ENCODE peak calls at places on chromosomes 1 and 21, in five cellular contexts. One of them, this sample, is unnamed. For H3K27me3 and H3K4me1, the result is how much of the 10 kb centered on the place peaks cover.

GRCh38 chr21:46056450-46056903 is 41.4 kb upstream of the COL6A2 start:
- DNase-seq in neuronal stem cell: no peak
- DNase-seq in PC-9: no peak
- DNase-seq in hepatocyte: peak
- DNase-seq in aorta: peak
- DNase-seq in this sample: peak

GRCh38 chr1:227749916-227750710 is 14.9 kb downstream of the SNAP47 start:
- DNase-seq in aorta: no peak
- DNase-seq in PC-9: no peak
- DNase-seq in neuronal stem cell: no peak
- DNase-seq in hepatocyte: no peak
- DNase-seq in this sample: no peak

GRCh38 chr21:44509539-44509938 is 30.5 kb downstream of the KRTAP10-1 start:
- DNase-seq in aorta: peak
- DNase-seq in hepatocyte: no peak
- DNase-seq in neuronal stem cell: no peak
- DNase-seq in PC-9: peak
- DNase-seq in this sample: no peak

GRCh38 chr1:47444578-47445465 is 7.0 kb downstream of the FOXD2 start:
- DNase-seq in aorta: no peak
- DNase-seq in neuronal stem cell: no peak
- DNase-seq in PC-9: no peak
- DNase-seq in hepatocyte: no peak
- DNase-seq in this sample: no peak

GRCh38 chr1:25128168-25128621 is 104.1 kb downstream of the SYF2 start:
- DNase-seq in PC-9: no peak
- DNase-seq in neuronal stem cell: no peak
- DNase-seq in aorta: no peak
- DNase-seq in hepatocyte: no peak
- DNase-seq in this sample: no peak

GRCh38 chr21:43790053-43790524 is 712 bp downstream of the RRP1 start:
- DNase-seq in hepatocyte: no peak
- DNase-seq in neuronal stem cell: no peak
- DNase-seq in aorta: no peak
- DNase-seq in PC-9: no peak
- DNase-seq in this sample: no peak

GRCh38 chr1:40303051-40303771 is 13.9 kb downstream of the COL9A2 start:
- DNase-seq in aorta: peak
- DNase-seq in hepatocyte: no peak
- DNase-seq in PC-9: no peak
- DNase-seq in neuronal stem cell: no peak
- DNase-seq in this sample: no peak

GRCh38 chr1:116503535-116504307 is 67.1 kb downstream of the CD58 start:
- DNase-seq in aorta: no peak
- DNase-seq in neuronal stem cell: no peak
- DNase-seq in hepatocyte: peak
- DNase-seq in PC-9: no peak
- DNase-seq in this sample: no peak

GRCh38 chr1:113714606-113715269 is 44.5 kb downstream of the PHTF1 start:
- DNase-seq in neuronal stem cell: no peak
- DNase-seq in PC-9: no peak
- DNase-seq in hepatocyte: no peak
- DNase-seq in aorta: no peak
- DNase-seq in this sample: no peak

GRCh38 chr1:79042117-79042516 is 35.6 kb upstream of the ADGRL4 start:
- DNase-seq in neuronal stem cell: no peak
- DNase-seq in hepatocyte: no peak
- DNase-seq in PC-9: no peak
- DNase-seq in aorta: no peak
- DNase-seq in this sample: no peak

GRCh38 chr1:209769171-209769904 is 13.5 kb downstream of the TRAF3IP3 start:
- DNase-seq in aorta: peak
- DNase-seq in hepatocyte: peak
- DNase-seq in neuronal stem cell: no peak
- DNase-seq in PC-9: no peak
- DNase-seq in this sample: no peak

GRCh38 chr1:7893529-7894180 is 40.8 kb upstream of the UTS2 start:
- DNase-seq in hepatocyte: no peak
- DNase-seq in neuronal stem cell: no peak
- DNase-seq in aorta: peak
- DNase-seq in PC-9: no peak
- DNase-seq in this sample: no peak

GRCh38 chr1:116537439-116537838 is 33.4 kb downstream of the CD58 start:
- DNase-seq in PC-9: peak
- DNase-seq in neuronal stem cell: no peak
- DNase-seq in hepatocyte: peak
- DNase-seq in aorta: no peak
- DNase-seq in this sample: no peak

GRCh38 chr1:71462247-71462646 is 381.4 kb upstream of the ZRANB2 start:
- DNase-seq in neuronal stem cell: no peak
- DNase-seq in hepatocyte: no peak
- DNase-seq in aorta: no peak
- DNase-seq in PC-9: no peak
- DNase-seq in this sample: no peak

GRCh38 chr1:218785928-218786327 is 387.8 kb upstream of the LYPLAL1 start:
- DNase-seq in aorta: peak
- DNase-seq in neuronal stem cell: no peak
- DNase-seq in hepatocyte: no peak
- DNase-seq in PC-9: no peak
- DNase-seq in this sample: no peak

GRCh38 chr21:45129231-45129923 is 55.0 kb downstream of the ADARB1 start:
- DNase-seq in neuronal stem cell: no peak
- DNase-seq in aorta: peak
- DNase-seq in PC-9: peak
- DNase-seq in hepatocyte: no peak
- DNase-seq in this sample: no peak

GRCh38 chr21:34703566-34703965 is 34.8 kb downstream of the CLIC6 start:
- DNase-seq in hepatocyte: no peak
- DNase-seq in PC-9: no peak
- DNase-seq in aorta: no peak
- DNase-seq in neuronal stem cell: no peak
- DNase-seq in this sample: no peak

GRCh38 chr1:179820216-179820970 is 57.2 kb downstream of the TOR1AIP2 start:
- DNase-seq in hepatocyte: no peak
- DNase-seq in neuronal stem cell: no peak
- DNase-seq in PC-9: no peak
- DNase-seq in aorta: no peak
- DNase-seq in this sample: no peak

GRCh38 chr1:98792123-98792522 is 130.6 kb downstream of the SNX7 start:
- DNase-seq in PC-9: no peak
- DNase-seq in aorta: no peak
- DNase-seq in hepatocyte: peak
- DNase-seq in neuronal stem cell: no peak
- DNase-seq in this sample: no peak

GRCh38 chr1:15557008-15557407 is 27.8 kb downstream of the AGMAT start:
- DNase-seq in PC-9: no peak
- DNase-seq in aorta: no peak
- DNase-seq in hepatocyte: no peak
- DNase-seq in neuronal stem cell: no peak
- DNase-seq in this sample: no peak

GRCh38 chr1:36486436-36487335 is 4.0 kb upstream of the CSF3R start:
- DNase-seq in hepatocyte: peak
- DNase-seq in PC-9: peak
- DNase-seq in aorta: peak
- DNase-seq in neuronal stem cell: no peak
- DNase-seq in this sample: peak

GRCh38 chr1:37255111-37255795 is 219.1 kb upstream of the ZC3H12A start:
- DNase-seq in hepatocyte: peak
- DNase-seq in PC-9: peak
- DNase-seq in neuronal stem cell: peak
- DNase-seq in aorta: no peak
- DNase-seq in this sample: peak

GRCh38 chr1:189859385-189859977 is 618.2 kb downstream of the BRINP3 start:
- DNase-seq in aorta: no peak
- DNase-seq in PC-9: peak
- DNase-seq in hepatocyte: peak
- DNase-seq in neuronal stem cell: no peak
- DNase-seq in this sample: peak

GRCh38 chr1:44067258-44068250 is 36.3 kb upstream of the SLC6A9 start:
- DNase-seq in neuronal stem cell: no peak
- DNase-seq in PC-9: no peak
- DNase-seq in hepatocyte: no peak
- DNase-seq in aorta: no peak
- DNase-seq in this sample: no peak

GRCh38 chr1:108610073-108610472 is 50.2 kb downstream of the EEIG2 start:
- DNase-seq in aorta: no peak
- DNase-seq in hepatocyte: no peak
- DNase-seq in PC-9: no peak
- DNase-seq in neuronal stem cell: no peak
- DNase-seq in this sample: no peak

GRCh38 chr21:33855190-33855589 is 60.4 kb downstream of the ATP5PO start:
- DNase-seq in PC-9: no peak
- DNase-seq in hepatocyte: no peak
- DNase-seq in aorta: no peak
- DNase-seq in neuronal stem cell: no peak
- DNase-seq in this sample: no peak

GRCh38 chr1:59674605-59675004 is 140.1 kb upstream of the HOOK1 start:
- DNase-seq in hepatocyte: no peak
- DNase-seq in PC-9: no peak
- DNase-seq in neuronal stem cell: no peak
- DNase-seq in aorta: no peak
- DNase-seq in this sample: no peak

GRCh38 chr1:25804244-25804963 is 4.4 kb downstream of the SELENON start:
- DNase-seq in neuronal stem cell: no peak
- DNase-seq in aorta: peak
- DNase-seq in hepatocyte: no peak
- DNase-seq in PC-9: no peak
- DNase-seq in this sample: no peak

GRCh38 chr1:180563013-180563827 is 4.5 kb downstream of the OVAAL start:
- DNase-seq in neuronal stem cell: no peak
- DNase-seq in PC-9: no peak
- DNase-seq in aorta: no peak
- DNase-seq in hepatocyte: peak
- DNase-seq in this sample: peak

GRCh38 chr21:45080639-45081414 is 6.4 kb downstream of the ADARB1 start:
- DNase-seq in hepatocyte: peak
- DNase-seq in aorta: peak
- DNase-seq in PC-9: no peak
- DNase-seq in neuronal stem cell: no peak
- DNase-seq in this sample: no peak

GRCh38 chr1:55640708-55641473 is 425.7 kb upstream of the USP24 start:
- DNase-seq in aorta: peak
- DNase-seq in neuronal stem cell: no peak
- DNase-seq in hepatocyte: peak
- DNase-seq in PC-9: no peak
- DNase-seq in this sample: no peak
- H3K4me3 ChIP-seq in aorta: peak
- H3K4me3 ChIP-seq in neuronal stem cell: no peak
- H3K4me3 ChIP-seq in hepatocyte: no peak
- H3K4me3 ChIP-seq in PC-9: no peak
- H3K4me3 ChIP-seq in this sample: no peak

GRCh38 chr21:42304556-42305454 is 10.4 kb downstream of the TFF3 start:
- DNase-seq in aorta: no peak
- DNase-seq in neuronal stem cell: no peak
- DNase-seq in PC-9: no peak
- DNase-seq in hepatocyte: no peak
- DNase-seq in this sample: peak

GRCh38 chr21:42301371-42302291 is 13.6 kb downstream of the TFF3 start:
- DNase-seq in aorta: peak
- DNase-seq in PC-9: no peak
- DNase-seq in hepatocyte: no peak
- DNase-seq in neuronal stem cell: no peak
- DNase-seq in this sample: no peak

GRCh38 chr21:42302292-42302650 is 12.9 kb downstream of the TFF3 start:
- DNase-seq in aorta: no peak
- DNase-seq in neuronal stem cell: no peak
- DNase-seq in PC-9: no peak
- DNase-seq in hepatocyte: no peak
- DNase-seq in this sample: no peak

GRCh38 chr21:42302794-42303193 is 12.4 kb downstream of the TFF3 start:
- DNase-seq in PC-9: no peak
- DNase-seq in hepatocyte: no peak
- DNase-seq in aorta: no peak
- DNase-seq in neuronal stem cell: no peak
- DNase-seq in this sample: no peak

DNA sequence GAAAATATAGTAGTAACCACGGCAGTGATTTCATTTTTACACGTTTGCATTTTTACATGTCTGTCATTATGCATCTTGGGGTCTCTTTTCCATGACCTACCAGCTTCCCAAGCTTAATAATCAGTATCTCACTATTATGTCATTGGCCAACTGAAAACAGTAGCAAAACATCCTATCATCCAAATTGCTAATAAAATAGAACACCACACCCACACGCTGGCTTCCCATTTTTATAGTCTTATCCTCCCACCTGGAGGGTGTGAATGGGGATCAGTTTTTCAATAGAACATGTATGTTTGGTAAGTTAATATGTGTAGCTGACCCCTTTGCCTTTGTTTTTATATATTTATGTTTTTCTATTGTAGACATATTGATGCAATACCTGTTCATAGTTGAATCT is 11.8 kb downstream of the TFF3 start:
- DNase-seq in aorta: no peak
- DNase-seq in neuronal stem cell: no peak
- DNase-seq in hepatocyte: no peak
- DNase-seq in PC-9: no peak
- DNase-seq in this sample: no peak
- H3K27me3 ChIP-seq in aorta: under half
- H3K27me3 ChIP-seq in neuronal stem cell: under half
- H3K27me3 ChIP-seq in hepatocyte: under half
- H3K27me3 ChIP-seq in PC-9: under half
- H3K27me3 ChIP-seq in this sample: under half

DNA sequence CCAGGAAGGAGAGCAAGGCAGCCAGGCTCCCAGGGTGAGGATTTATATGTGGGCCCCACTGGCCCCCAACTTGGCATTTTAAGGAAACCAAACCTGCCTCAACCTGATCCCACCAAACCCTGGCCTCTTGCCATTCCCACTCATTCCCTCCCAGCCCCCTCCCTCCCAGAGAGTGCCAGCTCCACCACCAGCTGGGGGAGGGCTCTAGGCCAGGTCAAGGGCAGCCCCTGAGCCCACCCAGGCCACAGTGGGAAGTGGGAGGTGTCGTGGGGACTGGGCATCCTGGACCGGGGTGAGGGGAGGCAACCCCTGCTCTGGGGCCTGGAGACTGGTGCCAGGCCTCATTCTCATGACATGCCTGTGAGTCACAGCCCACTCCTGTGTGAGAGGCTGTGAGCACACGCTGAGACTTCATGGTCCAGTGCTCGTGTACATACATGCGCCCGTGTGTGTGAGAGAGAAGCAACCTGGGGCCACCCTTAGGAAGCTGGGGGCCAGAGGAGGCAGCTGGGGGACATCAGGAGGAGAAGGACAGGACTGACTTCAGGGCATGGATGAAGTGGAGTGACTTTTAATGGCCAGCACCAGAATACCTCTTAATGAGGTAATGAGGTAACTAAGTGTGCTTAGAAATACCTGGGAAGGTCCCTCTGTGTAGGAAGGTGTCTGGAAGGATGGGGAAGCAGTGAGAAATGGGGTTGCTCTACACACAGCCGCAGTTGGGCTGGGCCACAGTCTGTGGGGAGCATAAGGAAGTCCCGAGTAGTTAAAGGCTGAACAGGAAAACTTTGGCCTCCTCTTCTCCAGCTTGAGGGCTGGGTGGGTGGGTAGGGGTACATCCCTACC is at the start of gene S100A2:
- DNase-seq in PC-9: peak
- DNase-seq in neuronal stem cell: no peak
- DNase-seq in aorta: peak
- DNase-seq in hepatocyte: peak
- DNase-seq in this sample: peak
- H3K4me1 ChIP-seq in PC-9: half or more
- H3K4me1 ChIP-seq in neuronal stem cell: under half
- H3K4me1 ChIP-seq in aorta: under half
- H3K4me1 ChIP-seq in hepatocyte: under half
- H3K4me1 ChIP-seq in this sample: half or more

GRCh38 chr1:150162862-150163706 is 13.4 kb downstream of the PLEKHO1 start:
- DNase-seq in hepatocyte: peak
- DNase-seq in aorta: peak
- DNase-seq in PC-9: no peak
- DNase-seq in neuronal stem cell: peak
- DNase-seq in this sample: peak
- H3K4me3 ChIP-seq in hepatocyte: peak
- H3K4me3 ChIP-seq in aorta: no peak
- H3K4me3 ChIP-seq in PC-9: no peak
- H3K4me3 ChIP-seq in neuronal stem cell: no peak
- H3K4me3 ChIP-seq in this sample: peak

This sample was measured in Caco-2.